ENCODE peak calls at places on chromosomes 12 and 14, in four cellular contexts. R is OCI-LY7, O is endothelial cell of umbilical vein, B is fibroblast of lung. U is an unnamed sample. For H3K4me1, the result is how much of the 10 kb centered on the place peaks cover.

GRCh38 chr14:58777541-58777979 is 139.8 kb downstream of the DACT1 start:
- DNase-seq in R (no peak), O (no peak), B (peak), U (no peak)

GRCh38 chr14:23608454-23608853 is 27.7 kb upstream of the DHRS2 start:
- DNase-seq in R (no peak), O (no peak), B (no peak), U (no peak)

GRCh38 chr12:11653215-11653753 is 3.8 kb downstream of the ETV6 start:
- DNase-seq in R (peak), O (peak), B (peak), U (no peak)

GRCh38 chr14:48582938-48583337 is 907.5 kb upstream of the MDGA2 start:
- DNase-seq in R (no peak), O (no peak), B (no peak), U (no peak)

GRCh38 chr14:26204954-26205479 is 392.8 kb downstream of the NOVA1 start:
- DNase-seq in R (no peak), O (peak), B (peak), U (no peak)

GRCh38 chr12:29333178-29333577 is 47.8 kb downstream of the ERGIC2 start:
- DNase-seq in R (no peak), O (no peak), B (no peak), U (no peak)

GRCh38 chr14:92471919-92472318 is 41.7 kb upstream of the RIN3 start:
- DNase-seq in R (no peak), O (peak), B (peak), U (peak)

GRCh38 chr12:124663771-124664366 is 96.5 kb upstream of the NCOR2 start:
- DNase-seq in R (no peak), O (no peak), B (peak), U (no peak)

GRCh38 chr12:51639361-51639760 is 48.3 kb downstream of the SCN8A start:
- DNase-seq in R (no peak), O (no peak), B (peak), U (no peak)

GRCh38 chr12:109018276-109018675 is 2.6 kb downstream of the SVOP start:
- DNase-seq in R (no peak), O (no peak), B (no peak), U (no peak)

GRCh38 chr14:34569750-34570149 is 30.2 kb upstream of the EAPP start:
- DNase-seq in R (no peak), O (no peak), B (peak), U (no peak)

GRCh38 chr12:111250251-111250881 is 118.5 kb downstream of the PHETA1 start:
- DNase-seq in R (no peak), O (no peak), B (no peak), U (no peak)

GRCh38 chr12:20438307-20438779 is 70.0 kb downstream of the PDE3A start:
- DNase-seq in R (no peak), O (peak), B (peak), U (no peak)

GRCh38 chr12:238736-239398 is 23.8 kb downstream of the SLC6A13 start:
- DNase-seq in R (no peak), O (no peak), B (no peak), U (no peak)

GRCh38 chr12:58189030-58189429 is 247.7 kb downstream of the ATP23 start:
- DNase-seq in R (no peak), O (no peak), B (no peak), U (no peak)

GRCh38 chr12:23708185-23708837 is 241.2 kb downstream of the SOX5 start:
- DNase-seq in R (no peak), O (no peak), B (no peak), U (no peak)
- H3K4me1 ChIP-seq in R (under half), O (under half), B (under half), U (under half)

GRCh38 chr14:63922696-63923421 is 70.1 kb downstream of the SYNE2 start:
- DNase-seq in R (no peak), O (no peak), B (peak), U (peak)
- H3K4me2 ChIP-seq in R (no peak), O (no peak), B (no peak), U (peak)

DNA sequence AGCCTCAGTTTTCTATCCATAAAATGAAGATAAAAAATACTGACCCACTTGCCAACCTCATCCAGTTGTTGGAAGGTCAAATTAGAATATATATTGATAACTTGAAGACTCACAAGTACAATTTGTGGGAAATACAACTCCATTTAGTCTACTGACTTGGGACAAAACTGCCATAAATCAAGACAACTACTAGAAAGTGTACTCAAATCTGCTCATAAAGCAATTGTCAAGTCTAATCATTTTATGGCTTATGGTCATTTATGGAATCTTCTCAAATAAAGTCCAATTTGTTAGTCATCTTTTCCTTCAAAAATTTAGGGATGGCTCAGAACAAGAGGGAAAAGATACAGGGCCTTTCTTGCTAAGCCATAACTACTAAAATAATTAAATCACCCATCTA is 7.0 kb downstream of the BTG1 start:
- DNase-seq in R (no peak), O (no peak), B (no peak), U (no peak)
- H3K4me3 ChIP-seq in R (peak), O (no peak), B (no peak), U (peak)

DNA sequence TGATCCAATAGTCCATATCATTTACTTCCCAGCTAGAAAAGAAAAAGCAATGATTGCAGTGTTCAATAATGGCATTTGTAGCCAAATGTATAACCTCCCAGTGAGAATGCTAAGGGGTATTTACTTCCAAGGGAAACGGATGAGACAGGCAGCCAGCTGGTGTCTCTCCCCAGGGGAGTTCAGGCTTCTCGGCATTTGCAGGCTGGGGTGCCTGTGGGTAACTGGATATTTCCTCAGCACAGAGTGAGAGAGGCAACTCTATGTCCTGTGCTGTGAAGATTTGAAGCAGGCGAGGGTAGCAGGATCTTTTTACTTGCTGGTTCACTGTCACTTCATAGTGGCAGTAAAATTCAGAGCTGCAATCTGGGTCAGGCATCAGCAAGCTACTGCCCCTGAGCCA is 1455.6 kb upstream of the TMEM132C start:
- DNase-seq in R (no peak), O (no peak), B (no peak), U (no peak)
- H3K4me1 ChIP-seq in R (under half), O (under half), B (under half), U (under half)

GRCh38 chr14:22531451-22532344 is 57.3 kb downstream of the DAD1 start:
- DNase-seq in R (peak), O (no peak), B (no peak), U (no peak)

GRCh38 chr14:22534547-22534946 is 54.5 kb downstream of the DAD1 start:
- DNase-seq in R (no peak), O (no peak), B (no peak), U (no peak)

GRCh38 chr14:22532345-22533056 is 56.5 kb downstream of the DAD1 start:
- DNase-seq in R (no peak), O (no peak), B (peak), U (no peak)

GRCh38 chr14:22533739-22534359 is 55.2 kb downstream of the DAD1 start:
- DNase-seq in R (no peak), O (no peak), B (no peak), U (no peak)

DNA sequence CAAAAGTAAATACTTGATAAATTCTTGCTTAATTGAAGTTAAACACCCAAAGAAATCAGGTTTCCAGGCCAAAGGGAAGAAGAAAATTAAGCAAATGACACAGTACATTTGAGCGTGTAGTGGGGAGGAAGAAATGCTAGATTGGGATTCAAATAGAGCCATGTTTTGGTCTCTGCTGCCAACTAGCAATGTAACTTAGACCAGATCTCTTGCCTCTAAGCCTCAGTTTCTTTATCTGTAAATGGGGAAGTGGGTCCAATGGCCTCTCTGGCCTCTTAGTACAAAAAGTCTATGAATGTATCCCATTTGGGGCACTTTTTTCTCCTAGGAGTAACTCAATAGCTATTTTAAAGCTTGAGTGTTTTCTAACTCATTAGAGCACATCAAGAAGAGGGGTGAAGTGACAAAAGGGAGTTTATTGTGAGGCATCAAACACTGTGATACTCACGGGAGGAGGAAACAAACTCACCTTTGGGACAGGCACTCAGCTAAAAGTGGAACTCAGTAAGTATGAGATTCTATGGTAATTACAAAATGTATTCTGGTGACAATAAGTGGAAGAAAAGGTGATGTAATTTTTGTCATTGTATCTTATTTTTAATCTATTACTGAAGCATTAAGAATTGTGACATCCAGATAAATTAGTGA is 55.8 kb downstream of the DAD1 start:
- DNase-seq in R (no peak), O (no peak), B (no peak), U (no peak)
- H3K4me2 ChIP-seq in R (peak), O (no peak), B (no peak), U (no peak)